ENCODE peak calls at places on chromosome 11, in four cellular contexts. B is IMR-90, Q is GM12878, S is K562. C is an unnamed sample.

GRCh38 chr11:118014022-118014421 is 27.8 kb downstream of the IL10RA start:
- DNase-seq in S (no peak), Q (no peak), B (no peak), C (no peak)

GRCh38 chr11:92225563-92226308 is 1.1 kb downstream of the FAT3 start:
- DNase-seq in Q (no peak), S (no peak), B (no peak), C (no peak)

GRCh38 chr11:78203184-78203583 is 14.5 kb downstream of the USP35 start:
- DNase-seq in Q (no peak), B (no peak), S (no peak), C (no peak)

GRCh38 chr11:102318469-102318868 is 1.2 kb downstream of the BIRC3 start:
- DNase-seq in Q (no peak), B (peak), S (no peak), C (no peak)

GRCh38 chr11:6354651-6355485 is 34.6 kb upstream of the CAVIN3 start:
- DNase-seq in Q (no peak), S (no peak), B (no peak), C (peak)

GRCh38 chr11:38718049-38718448 is 2120.0 kb upstream of the RAG2 start:
- DNase-seq in S (no peak), B (no peak), Q (no peak), C (no peak)

GRCh38 chr11:114154271-114155047 is 94.9 kb downstream of the ZBTB16 start:
- DNase-seq in S (no peak), Q (no peak), B (no peak), C (no peak)

GRCh38 chr11:24844406-24844805 is 347.6 kb downstream of the LUZP2 start:
- DNase-seq in S (no peak), Q (no peak), B (no peak), C (no peak)

GRCh38 chr11:62245271-62245753 is 3.3 kb downstream of the SCGB1D2 start:
- DNase-seq in B (peak), Q (no peak), S (peak), C (peak)

GRCh38 chr11:130051077-130051476 is 18.6 kb upstream of the APLP2 start:
- DNase-seq in S (no peak), B (peak), Q (no peak), C (no peak)

GRCh38 chr11:31882951-31883392 is 71.8 kb upstream of the PAX6 start:
- DNase-seq in Q (no peak), S (no peak), B (no peak), C (no peak)

GRCh38 chr11:12291313-12291712 is 86.1 kb upstream of the PARVA start:
- DNase-seq in Q (no peak), B (no peak), S (no peak), C (no peak)

GRCh38 chr11:90204832-90205646 is 17.8 kb downstream of the CHORDC1 start:
- DNase-seq in Q (no peak), S (peak), B (peak), C (peak)

GRCh38 chr11:6312106-6312505 is 8.2 kb downstream of the CAVIN3 start:
- DNase-seq in Q (no peak), B (no peak), S (no peak), C (no peak)

GRCh38 chr11:129795089-129795488 is 20.6 kb upstream of the TMEM45B start:
- DNase-seq in S (no peak), Q (no peak), B (no peak), C (no peak)

GRCh38 chr11:86577663-86578636 is 94.5 kb downstream of the ME3 start:
- DNase-seq in Q (no peak), B (peak), S (no peak), C (peak)

DNA sequence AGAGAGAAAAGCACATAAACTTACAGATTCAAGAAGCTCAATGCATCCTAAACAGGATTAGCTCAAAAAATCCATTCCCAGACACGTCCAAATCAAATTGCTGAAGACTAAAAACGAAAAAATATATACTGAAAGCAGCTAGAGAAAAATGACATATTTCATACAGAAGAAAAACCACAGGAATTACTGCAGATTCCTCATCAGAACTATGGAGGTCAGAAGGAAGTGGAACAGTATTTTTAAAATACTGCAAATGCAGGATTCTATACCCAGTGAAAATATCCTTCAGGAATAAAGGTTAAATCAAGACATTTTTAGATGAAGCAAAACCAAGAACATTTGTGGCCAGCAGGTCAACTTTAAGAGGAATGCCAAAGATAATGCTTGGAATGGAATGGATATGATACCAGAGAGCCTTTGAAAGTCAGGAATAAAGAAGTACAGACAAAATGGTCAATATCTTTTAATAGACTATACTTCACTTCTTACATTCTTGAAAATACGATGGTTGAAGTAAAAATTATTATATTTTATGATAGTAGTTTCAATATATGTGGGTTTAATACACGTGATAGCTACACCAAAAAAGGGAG is 352.9 kb downstream of the CTTN start:
- DNase-seq in S (no peak), Q (no peak), B (no peak), C (no peak)
- TF ChIP-seq FOS in S (no peak), Q (no peak), B (no peak), C (no peak)

DNA sequence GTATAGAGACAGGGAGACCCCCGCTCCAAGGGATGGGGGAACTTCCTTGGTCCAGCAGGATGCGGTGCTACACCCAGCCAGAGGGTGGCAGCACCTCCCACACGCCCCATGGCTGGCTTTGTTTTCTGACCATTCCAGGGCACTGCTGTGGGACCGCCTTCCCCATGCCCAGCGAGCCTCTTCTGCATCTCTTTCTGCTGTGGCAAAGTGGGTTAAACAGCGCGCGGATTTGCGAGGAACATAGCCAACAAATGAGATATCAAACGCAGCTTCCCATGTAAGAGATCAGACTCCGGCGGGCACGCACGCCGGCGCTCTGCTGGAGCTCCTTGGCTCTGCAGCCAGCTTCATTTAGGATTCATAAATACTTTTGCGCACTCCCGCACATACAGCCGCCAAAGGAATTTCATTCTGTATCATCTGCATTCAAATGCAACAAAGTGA is 485.8 kb upstream of the CADM1 start:
- DNase-seq in S (peak), B (no peak), Q (no peak), C (no peak)
- TF ChIP-seq CTCF in S (peak), B (peak), Q (peak), C (no peak)

DNA sequence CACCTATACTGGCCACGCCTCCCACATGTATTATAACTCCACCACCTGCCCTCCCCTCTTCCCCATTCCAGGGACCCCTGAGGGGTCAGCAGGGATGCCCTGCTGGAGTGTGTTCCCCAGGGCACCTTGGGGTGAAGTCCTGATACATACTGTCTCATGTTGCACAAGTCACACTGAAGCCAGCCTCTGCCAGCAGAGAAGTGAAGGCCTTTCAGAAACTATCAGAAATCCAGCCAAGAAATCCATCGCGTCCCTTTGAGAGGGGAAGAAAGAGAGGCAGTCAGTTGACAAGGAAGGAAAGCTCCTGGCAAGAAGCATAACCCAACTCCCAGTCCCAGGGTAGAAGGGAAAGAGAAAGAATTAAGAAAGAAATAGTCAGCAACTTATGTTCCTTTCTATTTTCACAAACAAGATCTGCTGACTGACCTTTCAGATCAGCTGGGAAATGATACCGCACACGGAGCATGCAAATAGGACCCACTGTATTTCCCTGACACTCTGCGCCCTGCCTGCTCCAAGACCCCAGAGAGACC is 45.2 kb downstream of the SC5D start:
- DNase-seq in B (no peak), S (no peak), Q (no peak), C (no peak)
- TF ChIP-seq FOS in B (no peak), S (no peak), Q (no peak), C (no peak)

GRCh38 chr11:116078101-116078561 is 573.9 kb upstream of the CADM1 start:
- DNase-seq in B (peak), Q (no peak), S (peak), C (no peak)
- TF ChIP-seq CTCF in B (peak), Q (peak), S (peak), C (no peak)

GRCh38 chr11:125179346-125179745 is 14.8 kb downstream of the PKNOX2 start:
- DNase-seq in Q (no peak), B (no peak), S (no peak), C (no peak)
- TF ChIP-seq FOS in Q (no peak), B (no peak), S (no peak), C (no peak)

GRCh38 chr11:126359431-126360048 is 4.1 kb downstream of the ST3GAL4 start:
- DNase-seq in B (peak), S (peak), Q (no peak), C (no peak)

GRCh38 chr11:126357969-126358762 is 2.7 kb downstream of the ST3GAL4 start:
- DNase-seq in B (no peak), S (no peak), Q (no peak), C (no peak)

GRCh38 chr11:126360049-126360446 is 4.6 kb downstream of the ST3GAL4 start:
- DNase-seq in Q (no peak), B (no peak), S (no peak), C (no peak)

GRCh38 chr11:126357055-126357962 is 1.8 kb downstream of the ST3GAL4 start:
- DNase-seq in S (no peak), B (no peak), Q (no peak), C (no peak)

DNA sequence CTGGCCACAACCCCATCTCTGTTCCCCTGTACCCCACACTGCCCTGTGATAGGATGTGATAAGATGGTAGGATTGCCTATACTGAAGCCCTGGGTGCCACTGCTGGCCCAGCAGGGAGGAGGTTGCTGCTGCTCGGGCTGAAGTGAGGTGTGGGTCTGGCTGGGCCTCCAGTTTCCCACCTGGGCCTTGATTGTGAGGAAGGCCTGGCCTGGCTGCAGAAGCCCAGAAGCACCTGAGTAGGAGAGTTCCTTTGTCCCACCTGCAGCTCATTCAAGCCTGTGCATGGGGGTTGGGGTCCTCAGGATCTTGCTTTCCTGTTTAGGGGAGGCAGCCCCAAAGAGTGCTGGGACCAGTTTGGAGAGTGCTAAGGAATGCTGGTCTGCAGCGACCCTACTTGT is 3.3 kb downstream of the ST3GAL4 start:
- DNase-seq in Q (no peak), S (no peak), B (no peak), C (no peak)
- TF ChIP-seq CTCF in Q (no peak), S (no peak), B (no peak), C (no peak)

GRCh38 chr11:60939301-60939700 is 12.7 kb downstream of the SLC15A3 start:
- DNase-seq in S (no peak), Q (no peak), B (no peak), C (no peak)
- TF ChIP-seq FOS in S (no peak), Q (no peak), B (no peak), C (no peak)

DNA sequence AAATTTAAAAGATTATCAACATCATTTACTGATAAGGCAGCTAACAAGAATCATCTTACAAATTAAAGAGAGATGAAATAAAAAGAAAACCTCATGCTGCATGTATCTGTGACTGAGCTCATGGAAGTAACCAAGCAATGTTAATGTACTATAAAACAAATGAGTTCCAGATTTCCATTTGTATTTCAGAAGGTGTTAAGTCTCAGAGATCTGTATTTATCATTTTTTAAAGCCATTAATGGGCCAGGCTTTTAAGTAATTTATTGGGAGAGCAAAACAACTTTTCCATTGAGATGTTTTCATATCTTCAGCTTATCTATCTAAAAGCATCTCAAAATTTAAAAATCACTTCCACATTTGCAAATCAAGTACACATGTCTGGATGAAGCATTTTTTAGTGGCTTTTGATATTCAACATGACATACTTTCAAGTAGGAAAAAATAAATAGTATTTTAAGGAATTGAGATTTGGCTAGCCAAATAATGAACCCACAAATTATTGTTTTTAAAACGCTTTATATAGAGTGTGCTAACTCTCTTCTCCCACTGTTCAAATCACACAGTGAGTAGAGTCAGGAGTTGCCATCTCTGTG is 17.9 kb upstream of the BBOX1 start:
- DNase-seq in Q (no peak), S (no peak), B (no peak), C (no peak)
- TF ChIP-seq CTCF in Q (no peak), S (no peak), B (no peak), C (no peak)